ENCODE peak calls at places on chromosomes 12 and 14, in four cellular contexts. N is lower lobe of right lung; O is fibroblast of lung; Z is effector memory CD4-positive, alpha-beta T cell. L is an unnamed sample.

GRCh38 chr12:81987351-81987750 is 228.2 kb upstream of the PPFIA2 start:
- DNase-seq in O (no peak), N (no peak), Z (no peak), L (no peak)

GRCh38 chr14:88791252-88791621 is 1.5 kb downstream of the EML5 start:
- DNase-seq in O (no peak), Z (no peak), N (no peak), L (no peak)

GRCh38 chr14:42140001-42140400 is 533.3 kb downstream of the LRFN5 start:
- DNase-seq in O (peak; percentile 26), N (no peak), Z (no peak), L (no peak)

GRCh38 chr12:32535260-32535999 is 136.1 kb downstream of the FGD4 start:
- DNase-seq in O (peak; percentile 74), Z (no peak), N (peak; percentile 83), L (peak; percentile 56)

GRCh38 chr12:87227157-87227556 is 802.0 kb downstream of the C12orf50 start:
- DNase-seq in O (peak; percentile 65), N (no peak), Z (no peak), L (no peak)

GRCh38 chr12:93603762-93604161 is 31.3 kb downstream of the SOCS2 start:
- DNase-seq in Z (no peak), O (no peak), N (no peak), L (no peak)

GRCh38 chr14:94671870-94672444 is 59.8 kb downstream of the SERPINA3 start:
- DNase-seq in N (no peak), Z (no peak), O (no peak), L (no peak)

GRCh38 chr12:101939856-101940265 is 62.5 kb downstream of the DRAM1 start:
- DNase-seq in Z (no peak), N (no peak), O (peak; percentile 71), L (peak; percentile 87)

GRCh38 chr14:48723841-48724495 is 862.2 kb downstream of the RPS29 start:
- DNase-seq in N (no peak), Z (no peak), O (peak; percentile 59), L (no peak)

GRCh38 chr12:132205271-132206092 is 61.2 kb downstream of the NOC4L start:
- DNase-seq in N (no peak), O (no peak), Z (no peak), L (no peak)

GRCh38 chr12:23474438-23475000 is 475.0 kb downstream of the SOX5 start:
- DNase-seq in O (no peak), N (no peak), Z (no peak), L (no peak)

GRCh38 chr14:91264151-91265150 is 19.9 kb upstream of the GPR68 start:
- DNase-seq in N (peak; percentile 60), Z (no peak), O (no peak), L (peak; percentile 38)

GRCh38 chr14:60777856-60778578 is 43.5 kb downstream of the MNAT1 start:
- DNase-seq in Z (no peak), N (no peak), O (peak; percentile 97), L (no peak)

DNA sequence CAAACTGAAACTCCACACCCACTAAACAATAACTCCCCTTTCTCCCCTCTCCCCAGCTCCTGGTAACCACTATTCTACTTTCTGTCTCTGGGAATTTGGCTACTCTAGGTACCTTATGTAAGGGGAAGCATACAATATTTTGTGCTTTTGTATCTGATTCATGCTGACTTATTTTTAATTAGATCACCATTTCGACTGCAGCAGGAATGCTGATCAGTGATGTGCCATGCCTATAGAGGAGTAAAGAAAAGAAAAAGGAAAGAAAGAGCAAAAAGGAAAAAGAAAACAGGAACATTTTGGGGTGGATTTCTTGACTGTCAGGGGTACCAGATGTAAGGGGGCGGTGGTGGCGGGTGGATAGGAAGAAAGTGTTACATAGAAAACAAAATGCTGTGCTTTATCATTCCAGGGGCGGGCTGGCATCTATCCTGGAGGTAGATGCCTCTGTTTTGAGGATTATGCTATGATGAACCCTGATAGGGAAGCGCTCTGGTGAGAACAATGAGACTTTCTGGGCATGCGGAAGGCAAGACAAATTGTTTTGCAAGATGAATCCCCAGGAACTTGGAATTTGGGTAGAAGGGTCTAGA is 45.2 kb upstream of the CTDSP2 start:
- DNase-seq in Z (no peak), N (no peak), O (no peak), L (no peak)
- H3K4me1 ChIP-seq in Z (peaks cover 45% of the 10 kb centered on the region), N (peaks cover 98% of the 10 kb centered on the region), O (peaks cover 63% of the 10 kb centered on the region), L (peaks cover 62% of the 10 kb centered on the region)

GRCh38 chr14:20372796-20373195 is 29.4 kb downstream of the PARP2 start:
- DNase-seq in O (no peak), N (no peak), Z (no peak), L (no peak)
- H3K36me3 ChIP-seq in O (peaks cover 21% of the 10 kb centered on the region), N (peaks cover 99% of the 10 kb centered on the region), Z (peaks cover 87% of the 10 kb centered on the region), L (peaks cover 5% of the 10 kb centered on the region)

GRCh38 chr12:92107621-92108131 is 38.0 kb downstream of the BTG1 start:
- DNase-seq in Z (no peak), O (no peak), N (no peak), L (no peak)

GRCh38 chr12:92105110-92105509 is 40.5 kb downstream of the BTG1 start:
- DNase-seq in N (no peak), O (no peak), Z (no peak), L (no peak)

GRCh38 chr12:92107094-92107493 is 38.6 kb downstream of the BTG1 start:
- DNase-seq in O (no peak), Z (no peak), N (no peak), L (no peak)

GRCh38 chr12:92108651-92109050 is 37.0 kb downstream of the BTG1 start:
- DNase-seq in Z (no peak), O (peak; percentile 45), N (peak; percentile 48), L (peak; percentile 10)

GRCh38 chr12:92105676-92106075 is 40.0 kb downstream of the BTG1 start:
- DNase-seq in N (no peak), Z (no peak), O (no peak), L (no peak)
- H3K4me1 ChIP-seq in N (peaks cover 14% of the 10 kb centered on the region), Z (peaks cover 10% of the 10 kb centered on the region), O (peaks cover 2% of the 10 kb centered on the region), L (peaks cover 14% of the 10 kb centered on the region)

GRCh38 chr14:21078287-21078686 is 8.2 kb downstream of the ARHGEF40 start:
- DNase-seq in O (no peak), Z (no peak), N (no peak), L (no peak)

GRCh38 chr14:21081521-21082184 is 11.5 kb downstream of the ARHGEF40 start:
- DNase-seq in O (no peak), Z (no peak), N (no peak), L (no peak)

GRCh38 chr14:21075719-21076437 is 5.8 kb downstream of the ARHGEF40 start:
- DNase-seq in Z (no peak), N (no peak), O (no peak), L (no peak)

GRCh38 chr14:21077672-21078071 is 7.6 kb downstream of the ARHGEF40 start:
- DNase-seq in Z (no peak), O (no peak), N (no peak), L (no peak)

GRCh38 chr14:21078726-21079125 is 8.6 kb downstream of the ARHGEF40 start:
- DNase-seq in O (no peak), Z (no peak), N (no peak), L (no peak)
- H3K36me3 ChIP-seq in O (peaks cover 40% of the 10 kb centered on the region), Z (no peaks in the 10 kb centered on the region), N (peaks cover 98% of the 10 kb centered on the region), L (no peaks in the 10 kb centered on the region)

DNA sequence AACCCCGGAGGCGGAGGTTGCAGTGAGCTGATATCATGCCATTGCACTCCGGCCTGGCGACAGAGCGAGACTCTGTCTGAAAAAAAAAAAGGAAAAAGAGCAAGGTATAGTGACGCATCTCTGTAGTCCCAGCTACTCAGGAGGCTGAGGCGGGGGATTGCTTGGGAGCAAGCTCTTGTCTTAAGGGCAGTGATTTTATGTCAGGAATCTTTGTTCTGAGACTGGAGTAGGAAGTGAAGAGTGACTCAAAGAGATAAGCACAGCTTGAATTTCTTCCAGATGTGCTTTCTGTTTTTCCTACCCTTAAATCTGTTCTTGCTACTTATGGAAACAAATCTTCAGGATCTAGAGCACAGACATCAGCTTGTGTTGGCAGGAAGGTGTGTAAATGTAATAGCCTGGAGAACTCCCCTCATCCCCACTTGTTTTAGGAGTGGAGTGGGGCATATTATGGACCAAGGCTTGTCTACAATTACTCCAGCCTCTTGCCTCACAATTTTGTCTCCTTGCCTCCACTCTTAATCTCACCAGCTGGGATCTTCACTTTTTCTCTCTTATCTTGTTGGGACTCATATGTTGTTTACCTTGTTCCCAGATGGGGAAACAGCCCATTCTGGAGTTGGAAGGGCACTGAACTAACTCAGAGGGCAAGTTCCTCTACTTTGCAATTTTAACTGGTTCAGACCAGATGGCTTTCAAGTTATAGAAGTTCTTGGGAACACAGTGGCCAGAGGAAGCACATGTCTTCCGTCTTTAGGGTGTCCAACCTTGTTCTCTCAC is 7.5 kb downstream of the TMED2 start:
- DNase-seq in N (no peak), Z (no peak), O (peak; percentile 78), L (peak; percentile 18)
- H3K4me1 ChIP-seq in N (peaks cover 52% of the 10 kb centered on the region), Z (peaks cover 12% of the 10 kb centered on the region), O (peaks cover 5% of the 10 kb centered on the region), L (peaks cover 23% of the 10 kb centered on the region)

GRCh38 chr14:100115236-100115635 is 44.2 kb downstream of the DEGS2 start:
- DNase-seq in O (no peak), N (no peak), Z (no peak), L (no peak)
- H3K36me3 ChIP-seq in O (no peaks in the 10 kb centered on the region), N (peaks cover 21% of the 10 kb centered on the region), Z (peaks cover 97% of the 10 kb centered on the region), L (no peaks in the 10 kb centered on the region)

GRCh38 chr12:2341051-2341751 is 288.4 kb downstream of the CACNA1C start:
- DNase-seq in Z (no peak), N (no peak), O (no peak), L (no peak)

GRCh38 chr12:2343672-2344071 is 290.9 kb downstream of the CACNA1C start:
- DNase-seq in O (no peak), N (no peak), Z (no peak), L (no peak)

GRCh38 chr12:2339022-2339431 is 286.2 kb downstream of the CACNA1C start:
- DNase-seq in O (peak; percentile 92), Z (no peak), N (no peak), L (no peak)

GRCh38 chr12:2344476-2344875 is 291.7 kb downstream of the CACNA1C start:
- DNase-seq in Z (no peak), O (no peak), N (no peak), L (no peak)

DNA sequence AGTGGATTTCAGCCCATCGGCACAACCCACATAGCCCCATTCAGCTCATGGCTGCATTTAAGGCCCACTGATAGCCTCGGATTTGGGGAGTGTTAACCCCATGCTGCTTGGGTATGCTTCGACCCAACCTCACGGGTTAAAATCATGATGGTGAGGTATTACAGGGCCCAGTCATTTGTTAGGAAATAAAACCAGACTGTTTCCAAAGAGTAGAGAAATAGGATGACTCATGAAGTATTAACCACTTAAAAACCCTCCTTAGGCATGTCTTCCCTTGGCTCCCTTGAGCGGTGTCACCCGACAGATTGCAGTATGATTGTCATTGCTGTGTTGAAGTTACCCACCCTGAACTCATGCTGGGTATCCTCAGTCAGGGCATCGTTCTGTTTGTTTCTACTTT is 289.1 kb downstream of the CACNA1C start:
- DNase-seq in Z (no peak), N (no peak), O (peak; percentile 84), L (no peak)
- H3K4me1 ChIP-seq in Z (no peaks in the 10 kb centered on the region), N (peaks cover 57% of the 10 kb centered on the region), O (peaks cover 26% of the 10 kb centered on the region), L (peaks cover 31% of the 10 kb centered on the region)

L was measured in hepatocyte.